ENCODE peak calls at places on chromosome 7, in four cellular contexts. One of them, this sample, is unnamed.

GRCh38 chr7:149773446-149774236 is at the start of gene ZNF467:
- DNase-seq in A549: peak
- DNase-seq in adrenal gland: peak
- DNase-seq in heart left ventricle: peak
- DNase-seq in this sample: peak

GRCh38 chr7:20328692-20329091 is 2.0 kb upstream of the ITGB8 start:
- DNase-seq in heart left ventricle: no peak
- DNase-seq in A549: no peak
- DNase-seq in adrenal gland: no peak
- DNase-seq in this sample: no peak

GRCh38 chr7:79548616-79549206 is 95.2 kb upstream of the MAGI2 start:
- DNase-seq in adrenal gland: no peak
- DNase-seq in heart left ventricle: no peak
- DNase-seq in A549: no peak
- DNase-seq in this sample: no peak

GRCh38 chr7:84477786-84478405 is 283.3 kb upstream of the SEMA3A start:
- DNase-seq in heart left ventricle: no peak
- DNase-seq in adrenal gland: no peak
- DNase-seq in A549: no peak
- DNase-seq in this sample: no peak

GRCh38 chr7:42753917-42754363 is 157.9 kb downstream of the C7orf25 start:
- DNase-seq in heart left ventricle: no peak
- DNase-seq in adrenal gland: no peak
- DNase-seq in A549: no peak
- DNase-seq in this sample: peak

GRCh38 chr7:7719235-7719634 is 828 bp upstream of the RPA3 start:
- DNase-seq in A549: peak
- DNase-seq in adrenal gland: peak
- DNase-seq in heart left ventricle: no peak
- DNase-seq in this sample: no peak

GRCh38 chr7:39732837-39733804 is 109.7 kb downstream of the RALA start:
- DNase-seq in adrenal gland: peak
- DNase-seq in A549: peak
- DNase-seq in heart left ventricle: peak
- DNase-seq in this sample: peak

GRCh38 chr7:141231018-141231792 is 157.3 kb downstream of the TMEM178B start:
- DNase-seq in heart left ventricle: no peak
- DNase-seq in adrenal gland: peak
- DNase-seq in A549: peak
- DNase-seq in this sample: peak

GRCh38 chr7:75688200-75689136 is 50.3 kb downstream of the HIP1 start:
- DNase-seq in heart left ventricle: peak
- DNase-seq in adrenal gland: no peak
- DNase-seq in A549: no peak
- DNase-seq in this sample: no peak

GRCh38 chr7:158263964-158264748 is 323.5 kb downstream of the PTPRN2 start:
- DNase-seq in A549: no peak
- DNase-seq in heart left ventricle: no peak
- DNase-seq in adrenal gland: no peak
- DNase-seq in this sample: no peak

GRCh38 chr7:118696879-118697278 is 472.4 kb downstream of the ANKRD7 start:
- DNase-seq in A549: no peak
- DNase-seq in adrenal gland: no peak
- DNase-seq in heart left ventricle: no peak
- DNase-seq in this sample: no peak

GRCh38 chr7:112646787-112647186 is 143.4 kb downstream of the TMEM168 start:
- DNase-seq in A549: no peak
- DNase-seq in heart left ventricle: no peak
- DNase-seq in adrenal gland: no peak
- DNase-seq in this sample: no peak

GRCh38 chr7:148807451-148807850 is 76.6 kb downstream of the EZH2 start:
- DNase-seq in adrenal gland: no peak
- DNase-seq in heart left ventricle: no peak
- DNase-seq in A549: no peak
- DNase-seq in this sample: no peak

GRCh38 chr7:137325927-137326326 is 17.6 kb downstream of the PTN start:
- DNase-seq in heart left ventricle: no peak
- DNase-seq in adrenal gland: no peak
- DNase-seq in A549: no peak
- DNase-seq in this sample: no peak

GRCh38 chr7:29386196-29386765 is 177.4 kb upstream of the PRR15 start:
- DNase-seq in A549: no peak
- DNase-seq in adrenal gland: no peak
- DNase-seq in heart left ventricle: no peak
- DNase-seq in this sample: no peak

GRCh38 chr7:3162286-3162685 is 118.6 kb upstream of the CARD11 start:
- DNase-seq in adrenal gland: no peak
- DNase-seq in A549: no peak
- DNase-seq in heart left ventricle: no peak
- DNase-seq in this sample: no peak

GRCh38 chr7:158051372-158051760 is 536.3 kb downstream of the PTPRN2 start:
- DNase-seq in heart left ventricle: no peak
- DNase-seq in A549: no peak
- DNase-seq in adrenal gland: no peak
- DNase-seq in this sample: no peak

GRCh38 chr7:117808273-117808868 is 64.9 kb downstream of the CTTNBP2 start:
- DNase-seq in heart left ventricle: no peak
- DNase-seq in A549: no peak
- DNase-seq in adrenal gland: no peak
- DNase-seq in this sample: no peak

GRCh38 chr7:128145191-128145590 is 95.9 kb upstream of the LEP start:
- DNase-seq in heart left ventricle: no peak
- DNase-seq in adrenal gland: no peak
- DNase-seq in A549: no peak
- DNase-seq in this sample: no peak

GRCh38 chr7:152925412-152926147 is 166.0 kb downstream of the ACTR3B start:
- DNase-seq in A549: no peak
- DNase-seq in adrenal gland: no peak
- DNase-seq in heart left ventricle: no peak
- DNase-seq in this sample: peak

GRCh38 chr7:92456241-92456640 is 9.0 kb downstream of the GATAD1 start:
- DNase-seq in A549: no peak
- DNase-seq in heart left ventricle: no peak
- DNase-seq in adrenal gland: no peak
- DNase-seq in this sample: no peak

GRCh38 chr7:50718876-50719275 is 63.8 kb downstream of the GRB10 start:
- DNase-seq in A549: no peak
- DNase-seq in heart left ventricle: no peak
- DNase-seq in adrenal gland: no peak
- DNase-seq in this sample: no peak

GRCh38 chr7:98221611-98222532 is 10.6 kb downstream of the BHLHA15 start:
- DNase-seq in heart left ventricle: peak
- DNase-seq in A549: no peak
- DNase-seq in adrenal gland: peak
- DNase-seq in this sample: no peak

GRCh38 chr7:155764432-155764798 is 47.8 kb downstream of the SHH start:
- DNase-seq in adrenal gland: no peak
- DNase-seq in A549: no peak
- DNase-seq in heart left ventricle: no peak
- DNase-seq in this sample: no peak

GRCh38 chr7:123537026-123537642 is 2.7 kb upstream of the IQUB start:
- DNase-seq in adrenal gland: no peak
- DNase-seq in A549: peak
- DNase-seq in heart left ventricle: no peak
- DNase-seq in this sample: no peak

GRCh38 chr7:6425948-6426347 is 21.8 kb downstream of the DAGLB start:
- DNase-seq in heart left ventricle: no peak
- DNase-seq in adrenal gland: no peak
- DNase-seq in A549: no peak
- DNase-seq in this sample: no peak

GRCh38 chr7:6422926-6423632 is 24.7 kb downstream of the DAGLB start:
- DNase-seq in adrenal gland: no peak
- DNase-seq in heart left ventricle: peak
- DNase-seq in A549: no peak
- DNase-seq in this sample: no peak

GRCh38 chr7:6424702-6425072 is 23.1 kb downstream of the DAGLB start:
- DNase-seq in adrenal gland: no peak
- DNase-seq in heart left ventricle: no peak
- DNase-seq in A549: no peak
- DNase-seq in this sample: no peak

GRCh38 chr7:6422095-6422494 is 25.7 kb downstream of the DAGLB start:
- DNase-seq in A549: no peak
- DNase-seq in heart left ventricle: no peak
- DNase-seq in adrenal gland: no peak
- DNase-seq in this sample: no peak

DNA sequence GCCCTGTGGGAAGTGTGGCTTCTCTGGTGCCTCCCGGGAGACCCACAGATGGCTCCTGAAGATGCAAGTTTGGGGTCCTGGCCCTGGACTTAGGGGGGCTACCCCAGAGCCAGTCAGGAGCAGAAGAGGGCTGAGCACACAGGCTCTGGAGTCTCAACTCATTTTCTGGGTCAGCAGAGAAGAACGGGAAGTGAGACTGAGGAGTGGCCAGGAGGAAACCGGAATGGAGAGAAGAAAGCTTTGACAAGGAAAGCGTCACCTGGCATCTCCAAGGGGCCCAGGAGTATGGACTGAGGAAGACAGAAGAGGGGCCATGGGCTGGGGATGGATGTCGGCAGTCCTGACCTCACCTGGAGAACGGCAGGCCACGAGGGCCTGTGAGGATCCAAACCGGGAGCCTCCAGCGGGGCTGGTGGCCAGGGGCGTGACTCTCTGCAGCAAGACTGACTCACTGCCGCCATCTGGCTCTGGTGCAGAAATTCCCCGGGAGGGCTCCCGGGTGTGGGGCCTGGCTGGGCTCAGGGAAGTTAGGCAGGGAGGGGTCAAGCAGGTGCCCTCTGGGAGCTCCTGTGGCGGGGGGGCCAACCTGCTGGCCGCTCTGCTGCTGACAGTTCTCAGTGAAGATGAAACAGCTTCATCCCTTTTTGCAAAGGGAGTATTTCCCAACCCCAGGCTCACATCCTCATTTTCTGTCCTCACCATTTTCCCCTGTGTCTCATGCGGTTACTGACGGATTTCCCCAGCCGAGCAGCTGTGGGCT is 23.6 kb downstream of the DAGLB start:
- DNase-seq in heart left ventricle: peak
- DNase-seq in A549: peak
- DNase-seq in adrenal gland: peak
- DNase-seq in this sample: no peak
- H3K27ac ChIP-seq in heart left ventricle: no peak
- H3K27ac ChIP-seq in A549: peak
- H3K27ac ChIP-seq in adrenal gland: peak
- H3K27ac ChIP-seq in this sample: peak

GRCh38 chr7:93799750-93800357 is 90.7 kb downstream of the TFPI2 start:
- DNase-seq in A549: peak
- DNase-seq in adrenal gland: no peak
- DNase-seq in heart left ventricle: no peak
- DNase-seq in this sample: no peak

GRCh38 chr7:93810571-93810970 is 80.0 kb downstream of the TFPI2 start:
- DNase-seq in heart left ventricle: no peak
- DNase-seq in A549: no peak
- DNase-seq in adrenal gland: no peak
- DNase-seq in this sample: no peak

DNA sequence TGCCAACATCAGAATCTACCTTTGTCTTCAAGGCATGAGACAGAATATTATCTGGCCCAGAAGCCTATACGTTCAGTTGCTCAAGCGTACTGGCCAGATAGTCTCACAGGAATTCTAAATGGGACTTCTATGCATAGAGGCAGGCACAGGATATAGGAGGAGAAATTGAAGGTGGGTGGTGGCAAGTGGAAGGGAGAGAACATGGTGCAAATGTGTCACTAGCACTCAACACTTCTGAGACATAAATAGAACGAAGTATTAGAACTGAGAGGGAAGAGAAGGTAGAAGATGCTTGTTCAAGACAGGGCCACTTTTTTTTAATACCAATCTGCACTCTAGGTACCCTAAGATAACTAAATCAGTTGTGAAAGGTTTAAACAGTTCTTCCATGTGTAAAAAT is 85.8 kb downstream of the TFPI2 start:
- DNase-seq in adrenal gland: no peak
- DNase-seq in A549: no peak
- DNase-seq in heart left ventricle: no peak
- DNase-seq in this sample: no peak
- TF ChIP-seq POLR2A in adrenal gland: no peak
- TF ChIP-seq POLR2A in A549: no peak
- TF ChIP-seq POLR2A in heart left ventricle: no peak
- TF ChIP-seq POLR2A in this sample: no peak

GRCh38 chr7:121020243-121020642 is 31.7 kb downstream of the CPED1 start:
- DNase-seq in adrenal gland: no peak
- DNase-seq in A549: no peak
- DNase-seq in heart left ventricle: no peak
- DNase-seq in this sample: no peak

GRCh38 chr7:121023189-121023588 is 34.7 kb downstream of the CPED1 start:
- DNase-seq in adrenal gland: no peak
- DNase-seq in heart left ventricle: no peak
- DNase-seq in A549: no peak
- DNase-seq in this sample: no peak

GRCh38 chr7:121020652-121021051 is 32.1 kb downstream of the CPED1 start:
- DNase-seq in heart left ventricle: no peak
- DNase-seq in adrenal gland: no peak
- DNase-seq in A549: no peak
- DNase-seq in this sample: no peak

GRCh38 chr7:121019018-121019417 is 30.5 kb downstream of the CPED1 start:
- DNase-seq in A549: no peak
- DNase-seq in adrenal gland: no peak
- DNase-seq in heart left ventricle: no peak
- DNase-seq in this sample: no peak

GRCh38 chr7:121021266-121021969 is 32.9 kb downstream of the CPED1 start:
- DNase-seq in adrenal gland: no peak
- DNase-seq in A549: no peak
- DNase-seq in heart left ventricle: no peak
- DNase-seq in this sample: no peak
- H3K27ac ChIP-seq in adrenal gland: peak
- H3K27ac ChIP-seq in A549: no peak
- H3K27ac ChIP-seq in heart left ventricle: no peak
- H3K27ac ChIP-seq in this sample: no peak

DNA sequence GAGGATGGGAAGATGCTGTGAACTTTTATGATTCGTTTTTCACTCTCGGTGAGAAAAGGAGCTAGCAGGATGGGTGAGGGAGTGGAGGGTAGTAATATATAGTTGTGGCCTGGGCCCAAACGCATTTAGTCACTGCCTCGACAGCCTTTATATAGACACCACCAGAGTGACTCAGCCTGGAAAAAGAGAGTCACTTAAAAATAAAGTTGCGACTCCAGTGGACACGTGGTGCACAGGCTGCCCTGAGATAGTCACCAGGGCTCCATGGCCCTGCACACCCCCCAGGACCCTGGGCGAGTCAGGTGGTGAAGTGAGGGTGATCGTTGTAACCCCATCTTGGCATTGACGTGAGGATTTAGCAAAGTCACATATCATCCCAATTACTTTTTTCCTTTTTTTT is 106.7 kb downstream of the CUX1 start:
- DNase-seq in adrenal gland: peak
- DNase-seq in A549: no peak
- DNase-seq in heart left ventricle: no peak
- DNase-seq in this sample: no peak
- TF ChIP-seq POLR2A in adrenal gland: no peak
- TF ChIP-seq POLR2A in A549: no peak
- TF ChIP-seq POLR2A in heart left ventricle: no peak
- TF ChIP-seq POLR2A in this sample: no peak

This sample was measured in testis.